ENCODE peak calls at places on chromosomes 2 and 18, in seven cellular contexts. C, K, D, F, G, E and A are unnamed samples.

GRCh38 chr2:105328281-105329196 is 996 bp downstream of the TGFBRAP1 start:
- DNase-seq in C (no peak), K (peak), D (peak), F (peak), G (peak), E (no peak), A (peak)

GRCh38 chr18:62187543-62188378 is 706 bp downstream of the RELCH start:
- DNase-seq in C (peak), K (peak), D (peak), F (peak), G (peak), E (peak), A (peak)

GRCh38 chr2:199100326-199101110 is 357.2 kb downstream of the SATB2 start:
- DNase-seq in C (no peak), K (no peak), D (no peak), F (no peak), G (peak), E (no peak), A (no peak)

GRCh38 chr18:2736823-2737222 is 81.3 kb downstream of the SMCHD1 start:
- DNase-seq in C (no peak), K (no peak), D (no peak), F (no peak), G (no peak), E (no peak), A (no peak)

GRCh38 chr2:230444832-230445231 is 28.8 kb downstream of the SP100 start:
- DNase-seq in C (no peak), K (no peak), D (no peak), F (no peak), G (no peak), E (no peak), A (no peak)

GRCh38 chr2:134120160-134120717 is 133.6 kb upstream of the MGAT5 start:
- DNase-seq in C (peak), K (no peak), D (no peak), F (no peak), G (no peak), E (no peak), A (no peak)

GRCh38 chr2:174004900-174005605 is 39.9 kb upstream of the SP3 start:
- DNase-seq in C (no peak), K (no peak), D (no peak), F (no peak), G (peak), E (no peak), A (no peak)

GRCh38 chr2:31228717-31229116 is 5.2 kb upstream of the EHD3 start:
- DNase-seq in C (no peak), K (no peak), D (no peak), F (no peak), G (no peak), E (no peak), A (no peak)

GRCh38 chr2:240689975-240690374 is 1.7 kb upstream of the AQP12A start:
- DNase-seq in C (no peak), K (no peak), D (no peak), F (no peak), G (no peak), E (no peak), A (no peak)

GRCh38 chr18:45637546-45638327 is 22.5 kb downstream of the SLC14A2 start:
- DNase-seq in C (no peak), K (no peak), D (no peak), F (no peak), G (peak), E (no peak), A (no peak)

GRCh38 chr2:3268705-3269029 is 109.0 kb downstream of the EIPR1 start:
- DNase-seq in C (no peak), K (no peak), D (no peak), F (no peak), G (no peak), E (no peak), A (no peak)

GRCh38 chr2:69177063-69177771 is 164.2 kb downstream of the ANTXR1 start:
- DNase-seq in C (no peak), K (no peak), D (peak), F (peak), G (peak), E (no peak), A (no peak)

GRCh38 chr2:42556351-42556890 is 12.0 kb upstream of the MTA3 start:
- DNase-seq in C (peak), K (no peak), D (no peak), F (no peak), G (no peak), E (no peak), A (no peak)

GRCh38 chr2:162011718-162012564 is 62.1 kb downstream of the DPP4 start:
- DNase-seq in C (no peak), K (no peak), D (no peak), F (no peak), G (no peak), E (no peak), A (no peak)

GRCh38 chr2:168336786-168337388 is 89.5 kb upstream of the STK39 start:
- DNase-seq in C (no peak), K (peak), D (peak), F (peak), G (no peak), E (no peak), A (peak)

GRCh38 chr2:126900646-126901319 is 2.1 kb downstream of the TEX51 start:
- DNase-seq in C (no peak), K (no peak), D (no peak), F (no peak), G (no peak), E (peak), A (no peak)

GRCh38 chr2:118842687-118843491 is 4.6 kb downstream of the EN1 start:
- DNase-seq in C (peak), K (no peak), D (no peak), F (no peak), G (no peak), E (no peak), A (peak)

GRCh38 chr2:161068670-161069069 is 91.6 kb upstream of the TANK start:
- DNase-seq in C (no peak), K (no peak), D (no peak), F (no peak), G (peak), E (no peak), A (no peak)

GRCh38 chr2:51888120-51888519 is 856.2 kb upstream of the NRXN1 start:
- DNase-seq in C (no peak), K (no peak), D (no peak), F (no peak), G (no peak), E (no peak), A (no peak)

GRCh38 chr2:46850742-46851141 is 64.9 kb downstream of the MCFD2 start:
- DNase-seq in C (no peak), K (peak), D (peak), F (peak), G (peak), E (no peak), A (no peak)

GRCh38 chr2:121902171-121902591 is 146.7 kb downstream of the TSN start:
- DNase-seq in C (no peak), K (no peak), D (no peak), F (no peak), G (no peak), E (no peak), A (peak)

GRCh38 chr2:46239847-46240181 is 57.4 kb upstream of the EPAS1 start:
- DNase-seq in C (no peak), K (no peak), D (no peak), F (no peak), G (no peak), E (no peak), A (no peak)

GRCh38 chr2:42872736-42873135 is 80.4 kb upstream of the HAAO start:
- DNase-seq in C (no peak), K (no peak), D (no peak), F (no peak), G (peak), E (no peak), A (no peak)

GRCh38 chr18:64409511-64409910 is 260.6 kb upstream of the LINC00305 start:
- DNase-seq in C (peak), K (no peak), D (no peak), F (no peak), G (no peak), E (no peak), A (peak)
- TF ChIP-seq CTCF in C (peak), K (no peak), D (peak), F (peak), G (no peak), E (peak), A (no peak)

GRCh38 chr18:9133225-9133624 is 3.4 kb upstream of the ANKRD12 start:
- DNase-seq in C (no peak), K (no peak), D (no peak), F (no peak), G (no peak), E (no peak), A (no peak)

GRCh38 chr18:9136315-9137141 is at the start of gene ANKRD12:
- DNase-seq in C (peak), K (peak), D (peak), F (peak), G (peak), E (peak), A (peak)

GRCh38 chr18:9135912-9136314 is 668 bp upstream of the ANKRD12 start:
- DNase-seq in C (no peak), K (no peak), D (no peak), F (no peak), G (peak), E (peak), A (no peak)

GRCh38 chr18:9137168-9138066 is 836 bp downstream of the ANKRD12 start:
- DNase-seq in C (peak), K (peak), D (peak), F (peak), G (peak), E (no peak), A (peak)

DNA sequence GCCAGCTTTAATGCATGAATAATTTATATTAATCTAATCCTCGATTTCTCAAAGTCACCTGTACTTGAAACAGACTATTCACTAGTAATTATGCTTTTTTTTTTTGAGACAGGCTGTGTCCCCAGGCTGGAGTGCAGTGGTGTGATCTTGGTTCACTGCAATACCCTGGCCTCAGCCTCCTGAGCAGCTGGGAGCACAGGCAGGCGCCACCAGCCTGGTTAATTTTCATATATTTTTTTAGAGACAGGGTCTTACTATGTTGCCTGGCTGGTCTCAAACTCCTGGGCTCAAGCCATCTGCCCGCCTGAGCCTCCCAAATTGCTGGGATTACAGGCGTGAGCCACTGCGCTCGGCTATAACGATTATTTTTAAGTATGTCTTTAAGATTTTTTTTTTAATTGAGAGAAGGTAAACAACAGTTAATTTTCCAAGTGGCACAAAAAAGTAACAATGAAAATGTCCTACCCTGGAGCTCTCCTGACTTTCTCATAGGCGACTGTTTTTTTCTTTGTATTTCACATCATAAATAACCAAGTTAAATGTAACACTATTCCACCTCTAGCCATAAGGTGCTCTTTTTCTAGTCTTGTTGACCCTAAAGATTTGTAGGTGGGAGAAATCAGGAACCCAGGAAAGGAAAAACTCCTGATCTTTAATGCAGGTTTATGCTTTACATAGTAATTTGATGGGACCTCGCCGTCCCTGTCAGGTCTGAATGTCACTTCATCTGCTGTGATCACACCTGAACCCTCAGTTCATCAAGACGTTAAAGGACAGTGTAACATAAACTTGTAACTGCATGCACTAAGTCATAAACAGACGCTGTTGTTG is 1.3 kb upstream of the ANKRD12 start:
- DNase-seq in C (no peak), K (no peak), D (no peak), F (no peak), G (no peak), E (no peak), A (no peak)
- TF ChIP-seq CTCF in C (no peak), K (no peak), D (no peak), F (no peak), G (no peak), E (no peak), A (no peak)

DNA sequence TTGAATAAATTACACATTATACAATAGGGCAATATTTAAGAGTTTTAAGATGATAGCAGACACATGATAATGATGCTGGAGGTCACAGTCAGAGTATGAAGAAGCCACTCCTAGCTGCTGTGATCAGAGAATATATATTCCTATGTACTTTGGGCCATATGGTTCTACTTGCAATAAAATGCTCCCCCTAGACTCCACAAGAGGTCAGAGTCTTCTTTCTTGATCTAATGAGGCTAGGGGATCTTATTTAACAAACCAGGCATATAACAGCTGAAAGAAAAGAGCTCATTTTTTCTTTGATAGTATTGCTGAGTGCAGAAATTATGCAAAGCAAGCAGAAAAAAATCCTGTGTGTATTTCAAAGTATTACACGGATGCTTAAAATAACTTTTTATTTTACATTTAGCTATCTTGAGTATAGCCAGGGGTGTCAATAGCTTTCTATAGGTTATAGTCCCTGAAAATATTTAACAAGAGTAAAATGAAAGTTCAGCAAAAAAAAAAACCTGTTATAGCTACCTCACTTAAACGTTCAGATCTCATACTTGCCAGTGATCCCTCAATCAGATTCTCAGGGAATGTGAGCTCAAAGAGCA is 748.7 kb upstream of the CHAC2 start:
- DNase-seq in C (no peak), K (no peak), D (no peak), F (no peak), G (peak), E (no peak), A (no peak)
- TF ChIP-seq CTCF in C (peak), K (no peak), D (no peak), F (no peak), G (no peak), E (peak), A (no peak)

GRCh38 chr2:14634885-14635871 is 2.7 kb downstream of the LRATD1 start:
- DNase-seq in C (peak), K (peak), D (peak), F (peak), G (peak), E (no peak), A (peak)
- TF ChIP-seq CTCF in C (no peak), K (peak), D (no peak), F (no peak), G (no peak), E (no peak), A (peak)

GRCh38 chr2:172095146-172095904 is 7.4 kb downstream of the DLX2 start:
- DNase-seq in C (no peak), K (peak), D (no peak), F (no peak), G (peak), E (no peak), A (peak)
- TF ChIP-seq CTCF in C (no peak), K (no peak), D (no peak), F (no peak), G (no peak), E (no peak), A (no peak)

GRCh38 chr2:68151037-68151436 is 6.7 kb upstream of the PNO1 start:
- DNase-seq in C (no peak), K (no peak), D (no peak), F (no peak), G (no peak), E (no peak), A (no peak)
- TF ChIP-seq CTCF in C (no peak), K (no peak), D (no peak), F (no peak), G (no peak), E (no peak), A (no peak)

DNA sequence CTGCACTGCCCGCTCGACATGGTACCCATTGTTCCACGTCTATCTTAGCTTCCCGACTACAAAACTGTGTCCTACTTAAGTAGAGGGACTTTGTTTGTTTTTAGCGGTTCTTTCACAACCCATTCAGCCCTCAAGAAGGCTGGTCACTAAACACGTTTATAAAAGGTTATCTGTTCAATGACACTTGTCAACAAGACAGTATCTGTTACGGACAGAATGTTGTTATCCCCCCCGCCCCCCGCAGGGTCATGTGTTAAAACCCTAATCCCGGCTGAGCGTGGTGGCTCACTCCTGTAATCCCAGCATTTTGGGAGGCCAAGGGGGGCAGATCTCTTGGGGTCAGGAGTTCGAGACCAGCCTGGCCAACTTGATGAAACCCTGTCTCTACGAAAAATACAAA is 40.4 kb upstream of the CREG2 start:
- DNase-seq in C (no peak), K (no peak), D (no peak), F (no peak), G (no peak), E (no peak), A (no peak)
- TF ChIP-seq CTCF in C (no peak), K (no peak), D (no peak), F (no peak), G (no peak), E (no peak), A (no peak)

DNA sequence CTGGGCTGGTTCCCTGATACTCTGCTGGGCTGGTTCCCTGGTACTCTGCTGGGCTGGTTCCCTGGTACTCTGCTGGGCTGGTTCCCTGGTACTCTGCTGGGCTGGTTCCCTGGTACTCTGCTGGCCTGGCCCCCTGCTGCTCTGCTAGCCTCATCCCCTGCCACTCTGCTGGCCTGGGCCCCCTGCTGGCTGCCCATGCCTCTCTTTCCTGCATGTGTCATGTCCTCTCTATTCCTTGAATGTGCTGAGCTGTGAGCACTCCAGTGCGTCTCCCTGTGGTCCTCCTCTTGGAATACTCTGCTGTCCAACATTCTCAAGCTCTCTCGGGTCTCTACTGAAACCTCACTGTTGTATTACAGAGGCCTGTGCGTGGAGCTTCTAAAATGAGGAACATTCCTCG is 216.3 kb downstream of the RNF144A start:
- DNase-seq in C (peak), K (no peak), D (no peak), F (no peak), G (no peak), E (no peak), A (no peak)
- TF ChIP-seq CTCF in C (no peak), K (no peak), D (no peak), F (no peak), G (peak), E (peak), A (peak)

GRCh38 chr2:55585451-55586079 is 31.9 kb downstream of the PPP4R3B start:
- DNase-seq in C (no peak), K (no peak), D (no peak), F (no peak), G (peak), E (no peak), A (no peak)

GRCh38 chr2:55581875-55582547 is 35.4 kb downstream of the PPP4R3B start:
- DNase-seq in C (no peak), K (no peak), D (no peak), F (peak), G (peak), E (no peak), A (no peak)

DNA sequence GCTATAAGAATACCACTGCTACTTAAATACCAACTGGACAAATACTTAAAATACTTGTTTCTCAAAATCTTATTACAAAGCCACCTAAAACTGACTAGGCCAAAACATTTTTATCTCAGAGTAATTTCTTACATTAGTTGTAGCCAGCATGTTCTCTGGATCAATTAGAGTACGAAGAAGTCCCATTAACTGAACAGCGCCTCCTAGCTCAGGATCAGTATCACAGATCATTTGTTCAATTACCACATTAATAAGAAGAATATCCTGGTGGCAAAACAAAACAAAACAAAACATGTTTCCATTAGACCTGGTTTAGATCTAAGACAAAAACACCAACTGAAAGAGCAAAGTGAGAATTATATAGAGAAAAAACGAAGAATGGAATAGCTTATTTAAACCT is 36.0 kb downstream of the PPP4R3B start:
- DNase-seq in C (no peak), K (no peak), D (no peak), F (no peak), G (no peak), E (no peak), A (no peak)
- TF ChIP-seq CTCF in C (peak), K (no peak), D (no peak), F (no peak), G (no peak), E (peak), A (no peak)

DNA sequence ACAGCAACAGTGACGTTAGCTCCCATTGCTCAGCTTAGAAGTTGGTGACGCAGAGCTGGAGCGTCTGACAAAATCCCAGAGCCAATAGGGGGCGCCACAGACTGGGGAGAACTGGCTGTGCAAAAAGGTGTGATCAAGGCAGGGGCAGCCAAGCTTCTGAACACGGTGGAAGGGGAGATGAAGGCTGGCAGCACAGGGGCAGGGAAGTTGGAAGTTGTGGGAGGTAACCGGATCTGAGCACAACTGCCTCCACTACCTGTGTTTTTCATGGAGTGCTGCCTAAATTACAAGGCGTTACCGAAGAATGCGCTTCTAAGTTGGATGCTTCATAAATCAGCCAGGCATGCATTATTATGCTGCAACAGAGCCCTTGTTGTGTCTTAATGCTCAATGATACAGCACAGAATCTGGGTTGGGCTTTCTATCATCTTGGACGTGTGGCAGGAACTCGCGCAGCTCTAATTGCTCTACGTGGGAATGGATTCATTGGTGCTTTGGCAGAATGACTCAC is 370.0 kb downstream of the SLC4A3 start:
- DNase-seq in C (peak), K (peak), D (peak), F (peak), G (peak), E (no peak), A (no peak)
- TF ChIP-seq CTCF in C (peak), K (peak), D (no peak), F (peak), G (peak), E (peak), A (peak)